ENCODE peak calls at places on chromosomes 2 and 18, in six cellular contexts. Q is A549, N is stomach, L is sigmoid colon, M is tibial nerve, B is upper lobe of left lung. G is an unnamed sample.

GRCh38 chr2:6254446-6254845 is 562.3 kb downstream of the SOX11 start:
- DNase-seq in Q (no peak), N (no peak), L (no peak), M (no peak), B (no peak), G (no peak)

GRCh38 chr2:12087671-12088380 is 341.4 kb downstream of the LPIN1 start:
- DNase-seq in Q (no peak), N (no peak), L (no peak), M (no peak), B (no peak), G (no peak)

GRCh38 chr2:64988420-64989125 is 626 bp upstream of the SLC1A4 start:
- DNase-seq in Q (peak), N (peak), L (peak), M (peak), B (peak), G (peak)

GRCh38 chr2:133326651-133327397 is 241.4 kb downstream of the NCKAP5 start:
- DNase-seq in Q (peak), N (no peak), L (no peak), M (no peak), B (no peak), G (no peak)

GRCh38 chr2:44268259-44268649 is 7.0 kb upstream of the SLC3A1 start:
- DNase-seq in Q (no peak), N (no peak), L (no peak), M (no peak), B (no peak), G (no peak)

GRCh38 chr2:111178730-111179405 is 58.2 kb downstream of the BCL2L11 start:
- DNase-seq in Q (peak), N (no peak), L (no peak), M (no peak), B (no peak), G (no peak)

GRCh38 chr2:162252147-162252546 is 8.9 kb upstream of the FAP start:
- DNase-seq in Q (no peak), N (no peak), L (no peak), M (no peak), B (no peak), G (no peak)

GRCh38 chr2:219485201-219485580 is 13.5 kb upstream of the GMPPA start:
- DNase-seq in Q (no peak), N (no peak), L (no peak), M (no peak), B (no peak), G (no peak)

GRCh38 chr2:167817422-167817821 is 430.0 kb downstream of the STK39 start:
- DNase-seq in Q (no peak), N (no peak), L (no peak), M (no peak), B (no peak), G (no peak)

GRCh38 chr2:202051499-202052161 is 18.0 kb downstream of the FZD7 start:
- DNase-seq in Q (no peak), N (no peak), L (no peak), M (no peak), B (no peak), G (peak)

GRCh38 chr2:126990605-126991532 is 92.2 kb downstream of the TEX51 start:
- DNase-seq in Q (no peak), N (no peak), L (no peak), M (no peak), B (no peak), G (no peak)
- TF ChIP-seq EP300 in Q (no peak), N (no peak), L (no peak), M (no peak), B (no peak), G (no peak)

GRCh38 chr2:2103320-2103719 is 227.8 kb downstream of the MYT1L start:
- DNase-seq in Q (no peak), N (no peak), L (no peak), M (no peak), B (no peak), G (no peak)

GRCh38 chr2:2104331-2104730 is 226.7 kb downstream of the MYT1L start:
- DNase-seq in Q (no peak), N (no peak), L (no peak), M (no peak), B (no peak), G (no peak)

GRCh38 chr2:2101924-2102323 is 229.2 kb downstream of the MYT1L start:
- DNase-seq in Q (peak), N (no peak), L (no peak), M (no peak), B (no peak), G (no peak)

GRCh38 chr2:2098458-2099167 is 232.5 kb downstream of the MYT1L start:
- DNase-seq in Q (no peak), N (no peak), L (no peak), M (no peak), B (no peak), G (no peak)

DNA sequence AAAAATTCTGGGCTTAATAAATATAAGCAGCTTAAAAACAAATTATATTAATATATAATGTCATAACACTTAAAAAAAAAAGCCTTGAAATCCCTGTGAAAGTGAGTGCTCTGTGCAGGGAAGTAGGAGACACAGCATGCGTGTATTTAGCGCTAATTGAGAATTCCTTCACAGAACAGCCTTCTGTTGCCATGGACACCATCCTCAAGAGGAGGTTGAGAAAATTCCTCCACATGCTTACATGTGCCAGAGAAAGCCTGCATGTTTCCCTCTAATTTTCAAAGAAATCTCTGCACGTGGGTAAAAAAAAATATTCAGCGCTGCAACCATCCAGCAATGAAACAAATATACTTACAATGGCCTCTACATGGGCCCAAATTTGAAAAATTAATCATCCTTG is 228.2 kb downstream of the MYT1L start:
- DNase-seq in Q (no peak), N (no peak), L (no peak), M (no peak), B (no peak), G (no peak)
- TF ChIP-seq EP300 in Q (no peak), N (no peak), L (no peak), M (no peak), B (no peak), G (no peak)

GRCh38 chr2:85706063-85706462 is 11.9 kb downstream of the GNLY start:
- DNase-seq in Q (no peak), N (no peak), L (no peak), M (no peak), B (no peak), G (no peak)

GRCh38 chr2:85708641-85709040 is 14.5 kb downstream of the GNLY start:
- DNase-seq in Q (no peak), N (no peak), L (no peak), M (no peak), B (peak), G (no peak)

GRCh38 chr2:85705680-85706039 is 11.5 kb downstream of the GNLY start:
- DNase-seq in Q (no peak), N (peak), L (peak), M (no peak), B (peak), G (no peak)

GRCh38 chr2:85706604-85707296 is 12.6 kb downstream of the GNLY start:
- DNase-seq in Q (no peak), N (no peak), L (peak), M (no peak), B (peak), G (no peak)

DNA sequence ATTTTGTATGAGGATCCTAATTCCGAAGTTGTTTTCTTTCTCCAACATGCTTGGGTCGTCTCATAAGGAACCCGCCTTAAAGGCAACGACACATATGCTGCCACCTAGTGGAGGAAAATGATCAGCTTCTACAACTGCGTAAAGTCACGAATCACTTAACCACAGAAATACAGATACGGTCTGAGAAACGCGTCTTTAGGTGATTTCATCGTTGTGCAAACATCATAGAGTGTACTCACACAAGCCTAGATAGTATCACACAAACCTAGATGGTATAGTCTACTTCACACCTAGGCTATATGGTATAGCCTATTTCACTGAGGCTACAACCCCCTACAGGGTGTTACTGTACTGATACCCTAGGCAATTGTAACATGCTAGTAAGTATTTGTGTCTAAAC is 13.1 kb downstream of the GNLY start:
- DNase-seq in Q (peak), N (peak), L (peak), M (no peak), B (peak), G (peak)
- TF ChIP-seq EP300 in Q (no peak), N (no peak), L (no peak), M (no peak), B (no peak), G (no peak)

GRCh38 chr18:52602820-52603219 is 262.8 kb downstream of the DCC start:
- DNase-seq in Q (no peak), N (no peak), L (no peak), M (no peak), B (no peak), G (no peak)
- TF ChIP-seq EP300 in Q (no peak), N (no peak), L (no peak), M (no peak), B (no peak), G (no peak)

GRCh38 chr2:27735263-27735904 is 36.1 kb upstream of the MRPL33 start:
- DNase-seq in Q (no peak), N (peak), L (peak), M (peak), B (peak), G (peak)
- TF ChIP-seq EP300 in Q (no peak), N (peak), L (peak), M (peak), B (peak), G (peak)

GRCh38 chr2:102238778-102239177 is 52.0 kb downstream of the IL1RL2 start:
- DNase-seq in Q (no peak), N (no peak), L (no peak), M (no peak), B (no peak), G (no peak)

GRCh38 chr2:102239344-102239743 is 52.5 kb downstream of the IL1RL2 start:
- DNase-seq in Q (no peak), N (no peak), L (no peak), M (no peak), B (no peak), G (no peak)

GRCh38 chr2:102238039-102238756 is 51.4 kb downstream of the IL1RL2 start:
- DNase-seq in Q (no peak), N (no peak), L (peak), M (no peak), B (no peak), G (no peak)

GRCh38 chr2:102241616-102242260 is 54.9 kb downstream of the IL1RL2 start:
- DNase-seq in Q (no peak), N (no peak), L (no peak), M (no peak), B (no peak), G (no peak)

GRCh38 chr2:102240640-102241370 is 54.0 kb downstream of the IL1RL2 start:
- DNase-seq in Q (peak), N (peak), L (peak), M (peak), B (peak), G (peak)
- TF ChIP-seq EP300 in Q (no peak), N (no peak), L (no peak), M (peak), B (no peak), G (no peak)

GRCh38 chr2:195543063-195543462 is 114.0 kb upstream of the SLC39A10 start:
- DNase-seq in Q (no peak), N (no peak), L (no peak), M (no peak), B (no peak), G (no peak)

GRCh38 chr2:195548198-195548940 is 108.7 kb upstream of the SLC39A10 start:
- DNase-seq in Q (no peak), N (no peak), L (no peak), M (no peak), B (no peak), G (no peak)

GRCh38 chr2:195545811-195546210 is 111.2 kb upstream of the SLC39A10 start:
- DNase-seq in Q (no peak), N (no peak), L (no peak), M (no peak), B (no peak), G (no peak)

GRCh38 chr2:195542067-195542466 is 115.0 kb upstream of the SLC39A10 start:
- DNase-seq in Q (no peak), N (no peak), L (no peak), M (no peak), B (no peak), G (no peak)

DNA sequence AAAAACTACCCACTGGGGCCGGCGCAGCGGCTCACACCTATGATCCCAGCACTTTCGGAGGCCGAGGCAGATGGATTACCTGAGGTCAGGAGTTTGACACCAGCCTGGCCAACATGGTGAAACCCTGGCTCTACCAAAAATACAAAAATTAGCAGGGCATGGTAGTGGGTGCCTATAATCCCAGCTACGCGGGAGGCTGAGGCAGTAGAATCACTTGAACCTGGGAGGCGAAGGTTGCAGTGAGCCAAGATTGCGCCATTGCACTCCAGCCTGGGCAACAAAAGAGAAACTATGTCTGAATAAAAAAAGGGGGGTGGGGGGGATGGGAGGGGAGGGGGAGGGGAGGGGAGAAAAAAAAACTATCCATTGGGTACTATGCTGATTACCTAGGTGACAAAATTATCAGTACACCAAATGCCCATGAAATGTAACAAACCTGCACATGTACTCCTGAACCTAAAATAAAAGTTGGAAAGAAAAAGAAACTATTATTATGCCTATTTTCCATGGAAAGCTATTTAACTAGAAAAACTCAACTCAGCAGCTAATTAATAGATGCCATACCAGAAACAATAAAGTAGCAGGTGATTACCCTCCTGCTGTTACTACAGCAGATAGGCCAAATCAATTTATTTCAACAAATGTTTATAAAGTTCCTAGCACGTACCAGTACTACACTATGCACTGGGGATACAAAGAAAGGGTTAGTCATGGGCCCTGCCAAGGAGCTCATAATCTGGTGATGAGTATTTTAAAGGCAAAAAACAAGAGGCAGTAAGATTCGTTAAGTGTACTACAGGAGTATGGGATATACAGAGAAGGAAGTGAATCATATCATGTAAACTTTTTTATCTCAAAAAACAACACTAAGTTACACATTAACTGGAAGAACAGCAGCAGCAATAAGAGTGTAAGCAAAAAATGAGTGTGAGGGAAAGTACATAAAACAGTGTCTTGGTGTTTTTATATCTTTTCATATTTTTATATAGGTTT is 112.8 kb upstream of the SLC39A10 start:
- DNase-seq in Q (peak), N (no peak), L (no peak), M (no peak), B (no peak), G (no peak)
- TF ChIP-seq EP300 in Q (peak), N (no peak), L (no peak), M (no peak), B (no peak), G (no peak)

G was measured in ovary.